ENCODE peak calls at places on chromosome 4, in six cellular contexts. G, C, Z, H, L and I are unnamed samples.

GRCh38 chr4:13309751-13310150 is 174.4 kb downstream of the RAB28 start:
- DNase-seq in G (no peak), C (no peak), Z (no peak), H (no peak), L (no peak), I (no peak)

GRCh38 chr4:74944354-74944793 is 11.5 kb downstream of the PARM1 start:
- DNase-seq in G (no peak), C (no peak), Z (no peak), H (no peak), L (no peak), I (no peak)

GRCh38 chr4:154551872-154552686 is 1.9 kb upstream of the PLRG1 start:
- DNase-seq in G (peak; percentile 58), C (peak; percentile 70), Z (peak; percentile 33), H (peak; percentile 46), L (peak; percentile 45), I (peak; percentile 37)

GRCh38 chr4:143626134-143626859 is 74.2 kb downstream of the FREM3 start:
- DNase-seq in G (no peak), C (no peak), Z (no peak), H (no peak), L (no peak), I (no peak)

GRCh38 chr4:38717604-38718003 is 53.6 kb downstream of the KLF3 start:
- DNase-seq in G (peak; percentile 24), C (no peak), Z (no peak), H (no peak), L (no peak), I (no peak)

GRCh38 chr4:7034262-7035081 is 8.7 kb upstream of the TADA2B start:
- DNase-seq in G (no peak), C (no peak), Z (no peak), H (no peak), L (no peak), I (no peak)

GRCh38 chr4:31998807-31999206 is 1278.6 kb downstream of the PCDH7 start:
- DNase-seq in G (no peak), C (no peak), Z (no peak), H (no peak), L (no peak), I (no peak)

GRCh38 chr4:62644372-62644771 is 1444.2 kb downstream of the ADGRL3 start:
- DNase-seq in G (no peak), C (peak; percentile 18), Z (no peak), H (no peak), L (no peak), I (no peak)